ENCODE peak calls at places on chromosomes 6 and 20, in seven cellular contexts. One of them, this sample, is unnamed.

GRCh38 chr6:163986313-163986712 is 571.8 kb downstream of the QKI start:
- DNase-seq in stomach: no peak
- DNase-seq in upper lobe of right lung: no peak
- DNase-seq in CD4-positive, alpha-beta T cell: no peak
- DNase-seq in breast epithelium: no peak
- DNase-seq in GM20000: no peak
- DNase-seq in mucosa of descending colon: no peak
- DNase-seq in this sample: no peak

GRCh38 chr6:252775-253526 is 39.3 kb upstream of the DUSP22 start:
- DNase-seq in stomach: no peak
- DNase-seq in upper lobe of right lung: no peak
- DNase-seq in CD4-positive, alpha-beta T cell: no peak
- DNase-seq in breast epithelium: no peak
- DNase-seq in GM20000: no peak
- DNase-seq in mucosa of descending colon: no peak
- DNase-seq in this sample: no peak

GRCh38 chr6:42510795-42511194 is 53.0 kb upstream of the UBR2 start:
- DNase-seq in stomach: no peak
- DNase-seq in upper lobe of right lung: no peak
- DNase-seq in CD4-positive, alpha-beta T cell: no peak
- DNase-seq in breast epithelium: no peak
- DNase-seq in GM20000: no peak
- DNase-seq in mucosa of descending colon: no peak
- DNase-seq in this sample: no peak

GRCh38 chr20:24149175-24149574 is 160.6 kb upstream of the GGTLC1 start:
- DNase-seq in stomach: no peak
- DNase-seq in upper lobe of right lung: no peak
- DNase-seq in CD4-positive, alpha-beta T cell: no peak
- DNase-seq in breast epithelium: no peak
- DNase-seq in GM20000: no peak
- DNase-seq in mucosa of descending colon: no peak
- DNase-seq in this sample: no peak

GRCh38 chr6:160110724-160111123 is 10.9 kb upstream of the SLC22A1 start:
- DNase-seq in stomach: no peak
- DNase-seq in upper lobe of right lung: no peak
- DNase-seq in CD4-positive, alpha-beta T cell: no peak
- DNase-seq in breast epithelium: no peak
- DNase-seq in GM20000: no peak
- DNase-seq in mucosa of descending colon: no peak
- DNase-seq in this sample: no peak

GRCh38 chr6:158959552-158959951 is 40.5 kb downstream of the RSPH3 start:
- DNase-seq in stomach: no peak
- DNase-seq in upper lobe of right lung: no peak
- DNase-seq in CD4-positive, alpha-beta T cell: no peak
- DNase-seq in breast epithelium: no peak
- DNase-seq in GM20000: no peak
- DNase-seq in mucosa of descending colon: no peak
- DNase-seq in this sample: no peak

GRCh38 chr6:37308084-37308817 is 45.5 kb upstream of the RNF8 start:
- DNase-seq in stomach: no peak
- DNase-seq in upper lobe of right lung: no peak
- DNase-seq in CD4-positive, alpha-beta T cell: no peak
- DNase-seq in breast epithelium: no peak
- DNase-seq in GM20000: no peak
- DNase-seq in mucosa of descending colon: no peak
- DNase-seq in this sample: no peak

GRCh38 chr6:14876778-14877613 is 368.9 kb upstream of the JARID2 start:
- DNase-seq in stomach: no peak
- DNase-seq in upper lobe of right lung: no peak
- DNase-seq in CD4-positive, alpha-beta T cell: no peak
- DNase-seq in breast epithelium: no peak
- DNase-seq in GM20000: peak; percentile 62
- DNase-seq in mucosa of descending colon: no peak
- DNase-seq in this sample: peak; percentile 54

GRCh38 chr6:137011406-137011805 is 33.4 kb downstream of the IL20RA start:
- DNase-seq in stomach: no peak
- DNase-seq in upper lobe of right lung: no peak
- DNase-seq in CD4-positive, alpha-beta T cell: no peak
- DNase-seq in breast epithelium: no peak
- DNase-seq in GM20000: no peak
- DNase-seq in mucosa of descending colon: no peak
- DNase-seq in this sample: no peak

GRCh38 chr20:23033918-23034317 is 1.2 kb upstream of the SSTR4 start:
- DNase-seq in stomach: no peak
- DNase-seq in upper lobe of right lung: no peak
- DNase-seq in CD4-positive, alpha-beta T cell: no peak
- DNase-seq in breast epithelium: no peak
- DNase-seq in GM20000: no peak
- DNase-seq in mucosa of descending colon: no peak
- DNase-seq in this sample: no peak

GRCh38 chr6:41470341-41471063 is 75.7 kb upstream of the FOXP4 start:
- DNase-seq in stomach: peak; percentile 47
- DNase-seq in upper lobe of right lung: peak; percentile 81
- DNase-seq in CD4-positive, alpha-beta T cell: no peak
- DNase-seq in breast epithelium: peak; percentile 64
- DNase-seq in GM20000: no peak
- DNase-seq in mucosa of descending colon: peak; percentile 62
- DNase-seq in this sample: peak; percentile 39

GRCh38 chr6:135066397-135066796 is 11.8 kb upstream of the HBS1L start:
- DNase-seq in stomach: no peak
- DNase-seq in upper lobe of right lung: no peak
- DNase-seq in CD4-positive, alpha-beta T cell: no peak
- DNase-seq in breast epithelium: no peak
- DNase-seq in GM20000: peak; percentile 15
- DNase-seq in mucosa of descending colon: no peak
- DNase-seq in this sample: no peak

GRCh38 chr6:79137671-79138070 is 59.6 kb upstream of the PHIP start:
- DNase-seq in stomach: no peak
- DNase-seq in upper lobe of right lung: no peak
- DNase-seq in CD4-positive, alpha-beta T cell: no peak
- DNase-seq in breast epithelium: no peak
- DNase-seq in GM20000: no peak
- DNase-seq in mucosa of descending colon: no peak
- DNase-seq in this sample: no peak

GRCh38 chr6:31359556-31359955 is 2.6 kb upstream of the HLA-B start:
- DNase-seq in stomach: no peak
- DNase-seq in upper lobe of right lung: no peak
- DNase-seq in CD4-positive, alpha-beta T cell: no peak
- DNase-seq in breast epithelium: no peak
- DNase-seq in GM20000: no peak
- DNase-seq in mucosa of descending colon: no peak
- DNase-seq in this sample: no peak

GRCh38 chr6:69370763-69371162 is 426.0 kb downstream of the LMBRD1 start:
- DNase-seq in stomach: no peak
- DNase-seq in upper lobe of right lung: no peak
- DNase-seq in CD4-positive, alpha-beta T cell: no peak
- DNase-seq in breast epithelium: no peak
- DNase-seq in GM20000: no peak
- DNase-seq in mucosa of descending colon: no peak
- DNase-seq in this sample: no peak

GRCh38 chr20:43220612-43221011 is 30.9 kb upstream of the PTPRT start:
- DNase-seq in stomach: no peak
- DNase-seq in upper lobe of right lung: no peak
- DNase-seq in CD4-positive, alpha-beta T cell: no peak
- DNase-seq in breast epithelium: no peak
- DNase-seq in GM20000: no peak
- DNase-seq in mucosa of descending colon: no peak
- DNase-seq in this sample: no peak

GRCh38 chr20:37711001-37711400 is 17.2 kb downstream of the CTNNBL1 start:
- DNase-seq in stomach: no peak
- DNase-seq in upper lobe of right lung: no peak
- DNase-seq in CD4-positive, alpha-beta T cell: no peak
- DNase-seq in breast epithelium: no peak
- DNase-seq in GM20000: no peak
- DNase-seq in mucosa of descending colon: no peak
- DNase-seq in this sample: no peak

GRCh38 chr20:4328541-4328940 is 313.2 kb upstream of the RNF24 start:
- DNase-seq in stomach: no peak
- DNase-seq in upper lobe of right lung: no peak
- DNase-seq in CD4-positive, alpha-beta T cell: no peak
- DNase-seq in breast epithelium: no peak
- DNase-seq in GM20000: no peak
- DNase-seq in mucosa of descending colon: no peak
- DNase-seq in this sample: no peak

GRCh38 chr6:39263299-39264037 is 34.2 kb upstream of the KCNK5 start:
- DNase-seq in stomach: no peak
- DNase-seq in upper lobe of right lung: no peak
- DNase-seq in CD4-positive, alpha-beta T cell: no peak
- DNase-seq in breast epithelium: no peak
- DNase-seq in GM20000: no peak
- DNase-seq in mucosa of descending colon: no peak
- DNase-seq in this sample: peak; percentile 56

GRCh38 chr6:148364056-148364844 is 21.6 kb downstream of the SASH1 start:
- DNase-seq in stomach: no peak
- DNase-seq in upper lobe of right lung: no peak
- DNase-seq in CD4-positive, alpha-beta T cell: no peak
- DNase-seq in breast epithelium: no peak
- DNase-seq in GM20000: no peak
- DNase-seq in mucosa of descending colon: no peak
- DNase-seq in this sample: no peak

GRCh38 chr6:33744895-33745546 is 1.7 kb downstream of the IP6K3 start:
- DNase-seq in stomach: no peak
- DNase-seq in upper lobe of right lung: no peak
- DNase-seq in CD4-positive, alpha-beta T cell: no peak
- DNase-seq in breast epithelium: no peak
- DNase-seq in GM20000: no peak
- DNase-seq in mucosa of descending colon: peak; percentile 82
- DNase-seq in this sample: no peak

GRCh38 chr20:63230800-63231268 is 4.9 kb upstream of the BIRC7 start:
- DNase-seq in stomach: peak; percentile 57
- DNase-seq in upper lobe of right lung: no peak
- DNase-seq in CD4-positive, alpha-beta T cell: no peak
- DNase-seq in breast epithelium: no peak
- DNase-seq in GM20000: no peak
- DNase-seq in mucosa of descending colon: no peak
- DNase-seq in this sample: no peak

GRCh38 chr6:148501178-148501590 is 158.5 kb downstream of the SASH1 start:
- DNase-seq in stomach: no peak
- DNase-seq in upper lobe of right lung: no peak
- DNase-seq in CD4-positive, alpha-beta T cell: no peak
- DNase-seq in breast epithelium: no peak
- DNase-seq in GM20000: no peak
- DNase-seq in mucosa of descending colon: no peak
- DNase-seq in this sample: no peak

GRCh38 chr20:25198663-25199363 is 3.3 kb downstream of the ENTPD6 start:
- DNase-seq in stomach: no peak
- DNase-seq in upper lobe of right lung: no peak
- DNase-seq in CD4-positive, alpha-beta T cell: no peak
- DNase-seq in breast epithelium: no peak
- DNase-seq in GM20000: no peak
- DNase-seq in mucosa of descending colon: no peak
- DNase-seq in this sample: no peak

GRCh38 chr6:5904527-5904926 is 102.2 kb downstream of the NRN1 start:
- DNase-seq in stomach: no peak
- DNase-seq in upper lobe of right lung: no peak
- DNase-seq in CD4-positive, alpha-beta T cell: no peak
- DNase-seq in breast epithelium: no peak
- DNase-seq in GM20000: no peak
- DNase-seq in mucosa of descending colon: no peak
- DNase-seq in this sample: no peak

GRCh38 chr6:155287762-155288161 is 23.9 kb downstream of the CLDN20 start:
- DNase-seq in stomach: no peak
- DNase-seq in upper lobe of right lung: no peak
- DNase-seq in CD4-positive, alpha-beta T cell: no peak
- DNase-seq in breast epithelium: no peak
- DNase-seq in GM20000: no peak
- DNase-seq in mucosa of descending colon: no peak
- DNase-seq in this sample: no peak
- TF ChIP-seq CTCF in stomach: no peak
- TF ChIP-seq CTCF in upper lobe of right lung: no peak
- TF ChIP-seq CTCF in CD4-positive, alpha-beta T cell: no peak
- TF ChIP-seq CTCF in breast epithelium: no peak
- TF ChIP-seq CTCF in GM20000: no peak
- TF ChIP-seq CTCF in mucosa of descending colon: no peak
- TF ChIP-seq CTCF in this sample: no peak

GRCh38 chr6:152380351-152380767 is 256.8 kb downstream of the SYNE1 start:
- DNase-seq in stomach: no peak
- DNase-seq in upper lobe of right lung: no peak
- DNase-seq in CD4-positive, alpha-beta T cell: no peak
- DNase-seq in breast epithelium: no peak
- DNase-seq in GM20000: no peak
- DNase-seq in mucosa of descending colon: no peak
- DNase-seq in this sample: no peak
- TF ChIP-seq CTCF in stomach: no peak
- TF ChIP-seq CTCF in upper lobe of right lung: no peak
- TF ChIP-seq CTCF in CD4-positive, alpha-beta T cell: no peak
- TF ChIP-seq CTCF in breast epithelium: no peak
- TF ChIP-seq CTCF in GM20000: no peak
- TF ChIP-seq CTCF in mucosa of descending colon: no peak
- TF ChIP-seq CTCF in this sample: no peak

DNA sequence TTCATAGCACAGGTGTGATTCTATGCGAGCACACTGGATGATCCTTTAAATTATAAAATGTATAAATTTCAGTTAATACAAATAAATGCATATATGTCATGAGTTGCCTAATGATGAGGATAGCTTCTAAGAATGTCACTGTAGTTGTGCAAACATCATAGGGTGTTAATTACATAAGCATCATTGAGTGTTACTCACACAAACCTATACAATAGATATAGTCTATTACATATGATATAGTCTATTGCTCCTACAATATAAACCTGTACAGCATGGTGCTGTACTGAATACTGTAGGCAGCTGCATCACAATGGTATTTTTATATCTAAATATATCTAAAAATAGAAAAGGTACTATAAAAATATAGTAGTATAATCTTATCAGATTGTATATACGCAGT is 159.0 kb downstream of the PTPRK start:
- DNase-seq in stomach: no peak
- DNase-seq in upper lobe of right lung: no peak
- DNase-seq in CD4-positive, alpha-beta T cell: no peak
- DNase-seq in breast epithelium: no peak
- DNase-seq in GM20000: no peak
- DNase-seq in mucosa of descending colon: no peak
- DNase-seq in this sample: no peak
- TF ChIP-seq CTCF in stomach: no peak
- TF ChIP-seq CTCF in upper lobe of right lung: no peak
- TF ChIP-seq CTCF in CD4-positive, alpha-beta T cell: no peak
- TF ChIP-seq CTCF in breast epithelium: no peak
- TF ChIP-seq CTCF in GM20000: no peak
- TF ChIP-seq CTCF in mucosa of descending colon: no peak
- TF ChIP-seq CTCF in this sample: no peak

GRCh38 chr6:139376604-139377218 is 2.3 kb upstream of the CITED2 start:
- DNase-seq in stomach: peak; percentile 82
- DNase-seq in upper lobe of right lung: no peak
- DNase-seq in CD4-positive, alpha-beta T cell: no peak
- DNase-seq in breast epithelium: peak; percentile 81
- DNase-seq in GM20000: no peak
- DNase-seq in mucosa of descending colon: no peak
- DNase-seq in this sample: no peak
- TF ChIP-seq CTCF in stomach: no peak
- TF ChIP-seq CTCF in upper lobe of right lung: peak; percentile 26
- TF ChIP-seq CTCF in CD4-positive, alpha-beta T cell: no peak
- TF ChIP-seq CTCF in breast epithelium: peak; percentile 45
- TF ChIP-seq CTCF in GM20000: no peak
- TF ChIP-seq CTCF in mucosa of descending colon: no peak
- TF ChIP-seq CTCF in this sample: no peak

GRCh38 chr6:162123797-162124196 is 603.8 kb downstream of the PRKN start:
- DNase-seq in stomach: no peak
- DNase-seq in upper lobe of right lung: no peak
- DNase-seq in CD4-positive, alpha-beta T cell: no peak
- DNase-seq in breast epithelium: no peak
- DNase-seq in GM20000: no peak
- DNase-seq in mucosa of descending colon: no peak
- DNase-seq in this sample: no peak
- TF ChIP-seq CTCF in stomach: no peak
- TF ChIP-seq CTCF in upper lobe of right lung: peak; percentile 30
- TF ChIP-seq CTCF in CD4-positive, alpha-beta T cell: no peak
- TF ChIP-seq CTCF in breast epithelium: no peak
- TF ChIP-seq CTCF in GM20000: no peak
- TF ChIP-seq CTCF in mucosa of descending colon: no peak
- TF ChIP-seq CTCF in this sample: no peak

This sample was measured in activated CD8-positive, alpha-beta T cell treated with anti-CD3 and anti-CD28 coated beads for 36 hours.